ENCODE peak calls at places on chromosomes 1 and 21, in ten cellular contexts. Z, L, R, F, J, N, G, H, B and S are unnamed samples.

GRCh38 chr1:119713538-119714456 is 2.1 kb downstream of the PHGDH start:
- DNase-seq in B (peak), Z (no peak), J (no peak), L (peak), R (peak), F (no peak), G (no peak), H (peak), N (no peak), S (no peak)

GRCh38 chr21:37281993-37282392 is 14.9 kb upstream of the VPS26C start:
- DNase-seq in R (no peak), N (no peak), J (peak), L (no peak), F (no peak), G (no peak), Z (no peak), B (no peak), H (no peak), S (no peak)

GRCh38 chr1:198147216-198147615 is 9.6 kb upstream of the NEK7 start:
- DNase-seq in L (no peak), R (no peak), N (no peak), Z (no peak), H (no peak), B (no peak), J (no peak), F (no peak), G (no peak), S (no peak)

GRCh38 chr21:25960423-25960822 is 210.1 kb downstream of the APP start:
- DNase-seq in H (peak), J (no peak), N (no peak), B (no peak), F (no peak), R (no peak), Z (no peak), G (no peak), L (no peak), S (no peak)

GRCh38 chr1:168465942-168466702 is 77.7 kb downstream of the XCL2 start:
- DNase-seq in J (peak), R (peak), Z (no peak), G (peak), F (peak), H (no peak), L (no peak), B (no peak), N (no peak), S (no peak)

GRCh38 chr1:39178541-39179431 is 25.7 kb upstream of the MACF1 start:
- DNase-seq in N (peak), F (peak), R (peak), B (no peak), H (no peak), L (no peak), G (no peak), Z (no peak), J (no peak), S (no peak)

GRCh38 chr1:41672641-41673313 is 188.3 kb upstream of the EDN2 start:
- DNase-seq in H (no peak), B (no peak), L (no peak), F (no peak), R (no peak), J (no peak), Z (no peak), N (peak), G (no peak), S (no peak)

GRCh38 chr1:109191377-109191776 is 22.3 kb upstream of the SARS1 start:
- DNase-seq in L (no peak), J (no peak), R (no peak), H (no peak), B (no peak), Z (no peak), F (no peak), N (no peak), G (peak), S (no peak)

GRCh38 chr1:225464851-225465792 is 37.3 kb upstream of the LBR start:
- DNase-seq in R (no peak), H (peak), Z (no peak), L (no peak), N (no peak), J (no peak), G (no peak), F (no peak), B (no peak), S (no peak)

GRCh38 chr1:41397020-41397419 is 35.8 kb downstream of the FOXO6 start:
- DNase-seq in F (no peak), Z (no peak), B (no peak), N (no peak), R (no peak), H (no peak), G (no peak), L (no peak), J (no peak), S (no peak)

GRCh38 chr1:12014141-12014981 is 4.9 kb upstream of the MIIP start:
- DNase-seq in J (no peak), Z (no peak), R (no peak), L (no peak), H (no peak), N (peak), B (no peak), F (peak), G (peak), S (no peak)

GRCh38 chr1:71081697-71082080 is 854 bp upstream of the ZRANB2 start:
- DNase-seq in F (no peak), N (no peak), G (peak), B (no peak), Z (no peak), R (no peak), H (no peak), L (no peak), J (no peak), S (no peak)